ENCODE peak calls at places on chromosomes 11 and 22, in four cellular contexts. T is NCI-H2029, B is T-cell, W is T-helper 9 cell. P is an unnamed sample.

GRCh38 chr22:17867160-17867785 is 93.0 kb upstream of the BID start:
- DNase-seq in T (peak), B (no peak), W (no peak), P (no peak)

GRCh38 chr11:83819936-83820549 is 533.9 kb upstream of the CCDC90B start:
- DNase-seq in T (peak), B (no peak), W (no peak), P (peak)

GRCh38 chr22:23110922-23111527 is 30.8 kb downstream of the RSPH14 start:
- DNase-seq in T (peak), B (no peak), W (no peak), P (no peak)

GRCh38 chr22:39431821-39432251 is 25.0 kb upstream of the MGAT3 start:
- DNase-seq in T (no peak), B (no peak), W (no peak), P (peak)

GRCh38 chr11:61507962-61508824 is at the start of gene LRRC10B:
- DNase-seq in T (peak), B (no peak), W (no peak), P (no peak)

GRCh38 chr11:109605006-109605405 is 183.0 kb downstream of the C11orf87 start:
- DNase-seq in T (no peak), B (no peak), W (no peak), P (no peak)

GRCh38 chr11:126163074-126163700 is 48.3 kb downstream of the RPUSD4 start:
- DNase-seq in T (no peak), B (no peak), W (no peak), P (peak)

GRCh38 chr22:49508561-49508960 is 319.1 kb downstream of the BRD1 start:
- DNase-seq in T (no peak), B (no peak), W (no peak), P (no peak)

GRCh38 chr11:129374993-129375721 is 491 bp upstream of the BARX2 start:
- DNase-seq in T (no peak), B (no peak), W (no peak), P (no peak)

GRCh38 chr22:50323900-50324299 is 2.9 kb downstream of the DENND6B start:
- DNase-seq in T (no peak), B (no peak), W (no peak), P (no peak)

GRCh38 chr22:44666207-44666585 is 35.8 kb upstream of the PRR5 start:
- DNase-seq in T (no peak), B (no peak), W (no peak), P (no peak)

GRCh38 chr11:130150790-130151189 is 8.8 kb upstream of the ST14 start:
- DNase-seq in T (no peak), B (no peak), W (no peak), P (no peak)

P was measured in fibroblast of pulmonary artery.